ENCODE peak calls at places on chromosome 12, in ten cellular contexts. D, S, L, K, I, U, H, V, O and R are unnamed samples.

GRCh38 chr12:53516758-53517455 is 9.6 kb upstream of the NPFF start:
- DNase-seq in K (no peak), O (no peak), U (no peak), S (no peak), I (no peak), H (no peak), L (no peak), V (no peak), D (no peak), R (no peak)

GRCh38 chr12:30301291-30301690 is 394.4 kb downstream of the IPO8 start:
- DNase-seq in O (no peak), H (no peak), I (no peak), L (no peak), D (no peak), U (no peak), S (no peak), K (no peak), V (no peak), R (no peak)

GRCh38 chr12:31523306-31523705 is 67.6 kb downstream of the DENND5B start:
- DNase-seq in O (no peak), H (no peak), K (no peak), U (no peak), I (no peak), L (no peak), D (no peak), S (no peak), V (no peak), R (no peak)

GRCh38 chr12:23084236-23084995 is 459.4 kb downstream of the ETNK1 start:
- DNase-seq in V (no peak), S (peak; percentile 49), U (no peak), D (no peak), I (peak; percentile 95), K (no peak), L (no peak), O (no peak), H (no peak), R (no peak)

GRCh38 chr12:110431957-110432587 is 18.1 kb downstream of the ARPC3 start:
- DNase-seq in V (no peak), S (no peak), L (no peak), H (no peak), K (no peak), U (no peak), O (no peak), I (no peak), D (no peak), R (no peak)

GRCh38 chr12:100114574-100114973 is 28.1 kb downstream of the BLTP3B start:
- DNase-seq in H (no peak), U (no peak), D (no peak), L (no peak), S (no peak), I (no peak), V (no peak), K (no peak), O (no peak), R (no peak)

GRCh38 chr12:13175499-13175898 is 21.0 kb upstream of the EMP1 start:
- DNase-seq in V (no peak), D (no peak), O (no peak), S (no peak), K (no peak), U (no peak), H (no peak), L (no peak), I (no peak), R (no peak)

GRCh38 chr12:104358353-104359003 is 54.9 kb downstream of the EID3 start:
- DNase-seq in H (peak; percentile 35), O (peak; percentile 73), I (peak; percentile 61), D (peak; percentile 66), U (peak; percentile 46), K (peak; percentile 80), S (peak; percentile 78), L (peak; percentile 56), V (peak; percentile 35), R (peak; percentile 28)

GRCh38 chr12:59115526-59115925 is 195.2 kb upstream of the LRIG3 start:
- DNase-seq in V (no peak), H (no peak), D (no peak), I (peak; percentile 52), U (no peak), O (no peak), S (no peak), K (no peak), L (no peak), R (no peak)

DNA sequence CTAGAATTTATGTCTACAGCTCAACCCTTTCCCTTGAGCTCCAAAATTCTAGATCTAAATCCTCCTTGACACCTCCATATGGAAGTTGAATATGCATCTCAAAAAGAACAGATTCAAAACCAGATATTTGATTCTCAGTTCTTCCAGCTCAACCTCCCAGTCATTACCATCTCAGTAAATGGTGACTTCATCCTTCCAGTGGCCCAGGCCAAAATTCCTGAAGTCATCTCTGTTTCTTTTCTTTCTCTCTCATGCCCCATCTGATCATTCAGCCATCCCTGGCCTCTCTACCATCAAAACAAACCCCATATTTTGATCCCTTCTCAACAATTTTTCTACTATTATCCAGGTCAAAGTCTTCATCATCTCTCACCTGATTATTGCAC is 29.4 kb upstream of the LUM start:
- DNase-seq in H (no peak), U (peak; percentile 10), I (peak; percentile 74), O (no peak), S (no peak), L (no peak), V (no peak), D (no peak), K (no peak), R (no peak)
- H3K27ac ChIP-seq in H (no peak overlapping the region), U (no peak overlapping the region), I (peak overlapping the region; percentile 93), O (peak overlapping the region; percentile 53), S (no peak overlapping the region), L (no peak overlapping the region), V (no peak overlapping the region), D (no peak overlapping the region), K (no peak overlapping the region), R (no peak overlapping the region)

DNA sequence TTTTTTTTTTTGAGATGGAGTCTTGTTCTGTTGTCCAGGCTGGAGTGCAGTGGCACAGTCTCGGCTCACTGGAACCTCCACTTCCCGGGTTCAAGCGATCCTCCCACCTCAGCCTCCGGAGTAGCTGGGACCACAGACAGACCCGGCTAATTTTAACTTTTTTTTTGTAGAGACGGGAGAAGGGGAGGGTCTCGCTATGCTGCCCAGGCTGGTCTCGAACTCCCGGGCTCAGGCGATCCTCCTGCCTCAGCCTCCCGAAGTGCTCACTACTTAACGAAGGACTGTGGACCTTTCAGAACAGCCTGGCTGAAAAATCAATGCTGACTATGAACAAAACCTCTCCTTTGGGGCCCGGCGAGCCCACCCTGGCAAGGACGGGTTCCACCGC is 10.9 kb downstream of the SLC6A12 start:
- DNase-seq in I (no peak), V (no peak), K (no peak), O (no peak), S (no peak), U (no peak), H (no peak), D (no peak), L (no peak), R (no peak)
- H3K4me3 ChIP-seq in I (no peak overlapping the region), V (no peak overlapping the region), K (peak overlapping the region; percentile 75), O (peak overlapping the region; percentile 49), S (peak overlapping the region; percentile 33), U (peak overlapping the region; percentile 51), H (no peak overlapping the region), D (no peak overlapping the region), L (no peak overlapping the region), R (peak overlapping the region; percentile 71)

DNA sequence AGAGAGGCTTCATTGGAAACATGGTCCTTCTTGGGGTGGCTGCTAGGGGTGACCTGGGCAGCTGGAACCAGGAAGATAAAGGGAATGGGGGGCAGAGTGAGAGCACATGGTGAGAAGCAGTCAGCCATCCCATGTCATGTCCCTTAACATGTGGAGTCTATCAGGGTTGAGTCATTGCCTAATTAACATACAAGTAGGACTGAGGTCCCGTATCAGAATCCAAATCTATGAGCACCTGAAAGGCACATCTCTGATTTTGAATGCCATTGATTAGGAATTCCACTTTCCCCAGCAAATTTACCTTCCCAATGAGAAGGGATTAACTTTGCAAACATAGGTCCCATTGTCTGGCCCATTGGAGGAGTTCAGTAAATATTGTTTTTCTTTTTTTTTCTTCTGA is 20.3 kb upstream of the PPP1R1A start:
- DNase-seq in H (no peak), V (no peak), I (no peak), K (no peak), D (no peak), L (no peak), U (no peak), O (no peak), S (no peak), R (no peak)
- H3K27me3 ChIP-seq in H (peaks cover 17% of the 10 kb centered on the region), V (no peaks in the 10 kb centered on the region), I (peaks cover 4% of the 10 kb centered on the region), K (peaks cover 22% of the 10 kb centered on the region), D (no peaks in the 10 kb centered on the region), L (no peaks in the 10 kb centered on the region), U (no peaks in the 10 kb centered on the region), O (peaks cover 3% of the 10 kb centered on the region), S (peaks cover 24% of the 10 kb centered on the region), R (no peaks in the 10 kb centered on the region)

DNA sequence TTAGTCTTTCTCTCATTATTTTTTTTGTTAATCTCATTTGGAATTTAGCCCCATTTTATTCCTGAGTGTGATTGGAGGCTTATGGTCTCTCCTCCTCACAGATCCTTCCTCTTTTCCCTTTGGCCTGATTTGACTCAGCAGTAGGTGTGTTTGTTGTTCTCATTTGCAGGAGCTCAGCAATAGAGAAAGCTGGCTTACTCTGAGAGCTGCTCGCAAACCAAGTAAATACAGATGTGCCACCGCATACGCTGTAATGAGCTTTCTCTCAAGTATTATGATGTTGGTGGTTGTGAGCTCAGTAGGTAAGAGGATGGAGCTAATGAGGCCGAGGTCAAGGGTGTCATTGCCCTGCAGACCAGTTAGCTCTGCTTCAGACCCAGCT is 206.5 kb downstream of the ETV6 start:
- DNase-seq in K (no peak), S (no peak), V (no peak), H (no peak), O (no peak), D (no peak), U (no peak), I (no peak), L (no peak), R (no peak)
- H3K27ac ChIP-seq in K (peak overlapping the region; percentile 91), S (no peak overlapping the region), V (no peak overlapping the region), H (no peak overlapping the region), O (peak overlapping the region; percentile 12), D (no peak overlapping the region), U (no peak overlapping the region), I (no peak overlapping the region), L (no peak overlapping the region), R (peak overlapping the region; percentile 35)

GRCh38 chr12:8734873-8735381 is 37.1 kb downstream of the RIMKLB start:
- DNase-seq in L (no peak), V (no peak), U (no peak), O (no peak), H (no peak), D (no peak), K (no peak), I (peak; percentile 19), S (no peak), R (no peak)
- H3K4me3 ChIP-seq in L (no peak overlapping the region), V (no peak overlapping the region), U (no peak overlapping the region), O (no peak overlapping the region), H (no peak overlapping the region), D (no peak overlapping the region), K (no peak overlapping the region), I (no peak overlapping the region), S (no peak overlapping the region), R (peak overlapping the region; percentile 55)